ENCODE peak calls at places on chromosomes 5 and 9, in seven cellular contexts. T is neuronal stem cell, H is H1, E is hepatocyte, M is fibroblast of lung, D is OCI-LY7, N is MM.1S. A is an unnamed sample.

GRCh38 chr5:177547736-177548135 is 6.6 kb downstream of the FAM193B start:
- DNase-seq in D (no peak), N (no peak), E (no peak), T (no peak), H (no peak), M (no peak), A (no peak)

GRCh38 chr9:90059436-90059835 is 454.6 kb downstream of the GADD45G start:
- DNase-seq in H (no peak), T (no peak), E (no peak), D (no peak), N (no peak), M (no peak), A (no peak)

GRCh38 chr5:126395198-126395597 is 28.0 kb upstream of the GRAMD2B start:
- DNase-seq in H (no peak), M (peak; percentile 68), N (no peak), D (no peak), E (no peak), T (no peak), A (no peak)

GRCh38 chr9:21096172-21096900 is 18.6 kb upstream of the IFNB1 start:
- DNase-seq in M (peak; percentile 26), T (no peak), H (no peak), N (peak; percentile 70), E (no peak), D (peak; percentile 47), A (no peak)

GRCh38 chr5:175418252-175418651 is 25.7 kb downstream of the DRD1 start:
- DNase-seq in M (peak; percentile 16), N (no peak), E (no peak), H (no peak), D (no peak), T (no peak), A (no peak)

GRCh38 chr5:99721487-99721886 is 792.7 kb upstream of the CHD1 start:
- DNase-seq in E (peak; percentile 7), M (no peak), D (no peak), T (no peak), N (no peak), H (no peak), A (no peak)

GRCh38 chr5:110738503-110738811 is 350 bp upstream of the SLC25A46 start:
- DNase-seq in M (no peak), D (no peak), T (no peak), N (no peak), E (no peak), H (no peak), A (peak; percentile 80)

GRCh38 chr5:142587354-142587965 is 98.4 kb downstream of the FGF1 start:
- DNase-seq in H (no peak), T (peak; percentile 18), D (peak; percentile 46), N (peak; percentile 42), M (peak; percentile 28), E (peak; percentile 61), A (no peak)

GRCh38 chr5:135829681-135830383 is 4.6 kb upstream of the SLC25A48 start:
- DNase-seq in H (peak; percentile 36), N (peak; percentile 63), M (peak; percentile 18), D (peak; percentile 67), E (peak; percentile 90), T (peak; percentile 73), A (peak; percentile 82)

GRCh38 chr5:159341914-159342313 is 11.6 kb upstream of the IL12B start:
- DNase-seq in H (no peak), N (no peak), T (no peak), D (no peak), M (peak; percentile 80), E (peak; percentile 79), A (peak; percentile 66)

GRCh38 chr9:36486933-36487481 is 85.7 kb upstream of the MELK start:
- DNase-seq in M (peak; percentile 21), E (peak; percentile 61), T (peak; percentile 23), H (no peak), D (peak; percentile 86), N (peak; percentile 40), A (peak; percentile 77)

GRCh38 chr5:126680215-126680817 is 79.6 kb downstream of the PHAX start:
- DNase-seq in H (no peak), D (peak; percentile 56), N (peak; percentile 34), M (peak; percentile 46), E (peak; percentile 21), T (no peak), A (peak; percentile 73)

GRCh38 chr5:174935854-174936474 is 211.6 kb downstream of the MSX2 start:
- DNase-seq in T (peak; percentile 61), M (peak; percentile 39), N (peak; percentile 23), E (peak; percentile 81), H (peak; percentile 57), D (peak; percentile 34), A (peak; percentile 80)

GRCh38 chr9:93292288-93292615 is 108.3 kb downstream of the WNK2 start:
- DNase-seq in D (no peak), E (no peak), T (no peak), M (no peak), N (no peak), H (no peak), A (no peak)

GRCh38 chr9:123326030-123326586 is 29.9 kb upstream of the CRB2 start:
- DNase-seq in E (no peak), N (peak; percentile 3), M (no peak), H (no peak), T (no peak), D (no peak), A (no peak)
- H2AFZ ChIP-seq in E (no peak overlapping the region), N (peak overlapping the region; percentile 52), M (no peak overlapping the region), H (no peak overlapping the region), T (peak overlapping the region; percentile 68), D (peak overlapping the region; percentile 63), A (no peak overlapping the region)

GRCh38 chr9:73259086-73259696 is 107.5 kb downstream of the ANXA1 start:
- DNase-seq in T (no peak), N (no peak), H (no peak), D (no peak), M (no peak), E (no peak), A (no peak)

GRCh38 chr9:73269430-73270101 is 117.9 kb downstream of the ANXA1 start:
- DNase-seq in M (peak; percentile 39), D (peak; percentile 1), E (peak; percentile 53), N (peak; percentile 46), H (no peak), T (no peak), A (peak; percentile 5)

GRCh38 chr9:73260506-73260905 is 108.8 kb downstream of the ANXA1 start:
- DNase-seq in H (no peak), N (no peak), T (no peak), M (no peak), D (no peak), E (no peak), A (no peak)

GRCh38 chr9:73265876-73266275 is 114.2 kb downstream of the ANXA1 start:
- DNase-seq in E (no peak), D (no peak), M (no peak), H (no peak), N (no peak), T (no peak), A (no peak)

DNA sequence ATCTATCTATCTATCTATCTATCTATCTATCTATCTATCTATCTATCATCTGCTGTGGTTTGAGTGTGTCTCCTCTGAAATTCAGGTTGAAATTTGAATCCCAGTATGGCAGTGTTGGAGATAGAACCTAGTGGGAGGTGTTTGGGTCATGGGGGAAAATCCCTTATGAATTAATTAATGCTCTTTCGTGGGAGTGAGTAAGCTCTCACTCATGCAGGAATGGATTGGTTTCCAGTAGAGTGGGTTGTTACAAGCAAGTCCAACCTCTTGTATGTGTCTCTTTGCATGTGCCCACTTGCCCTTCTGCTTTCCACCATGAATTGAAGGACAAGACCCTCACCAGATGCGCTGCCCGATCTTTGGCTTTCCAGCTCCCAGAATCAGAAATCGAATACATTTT is 113.0 kb downstream of the ANXA1 start:
- DNase-seq in N (no peak), E (no peak), M (peak; percentile 54), H (no peak), T (no peak), D (no peak), A (no peak)
- H2AFZ ChIP-seq in N (no peak overlapping the region), E (no peak overlapping the region), M (no peak overlapping the region), H (no peak overlapping the region), T (no peak overlapping the region), D (no peak overlapping the region), A (no peak overlapping the region)

GRCh38 chr5:149445343-149445738 is 66.2 kb upstream of the IL17B start:
- DNase-seq in D (no peak), N (no peak), T (no peak), H (no peak), M (no peak), E (no peak), A (no peak)
- H2AFZ ChIP-seq in D (no peak overlapping the region), N (no peak overlapping the region), T (peak overlapping the region; percentile 59), H (peak overlapping the region; percentile 72), M (no peak overlapping the region), E (peak overlapping the region; percentile 0), A (peak overlapping the region; percentile 43)

GRCh38 chr9:34140853-34141252 is 14.4 kb upstream of the DCAF12 start:
- DNase-seq in M (no peak), E (no peak), D (no peak), N (no peak), T (no peak), H (no peak), A (no peak)
- H2AFZ ChIP-seq in M (no peak overlapping the region), E (no peak overlapping the region), D (no peak overlapping the region), N (no peak overlapping the region), T (no peak overlapping the region), H (no peak overlapping the region), A (no peak overlapping the region)

A was measured in SK-N-SH.